ENCODE peak calls at places on chromosomes 11 and 22, in seven cellular contexts. F, A, Z, L, R, G and J are unnamed samples. For H3K36me3 and H3K4me1, the result is how much of the 10 kb centered on the place peaks cover.

GRCh38 chr11:104943561-104943960 is 24.8 kb downstream of the CASP4 start:
- DNase-seq in L (no peak), R (no peak), F (no peak), Z (no peak), G (no peak), A (no peak), J (no peak)

GRCh38 chr22:29308791-29309262 is 2.4 kb downstream of the GAS2L1 start:
- DNase-seq in A (no peak), R (no peak), F (peak), Z (peak), L (peak), G (no peak), J (no peak)

GRCh38 chr11:124793466-124794278 is 6.5 kb downstream of the MSANTD2 start:
- DNase-seq in L (peak), Z (peak), G (no peak), R (no peak), F (no peak), A (no peak), J (no peak)

GRCh38 chr22:36417281-36417686 is 29.5 kb upstream of the MYH9 start:
- DNase-seq in F (peak), R (peak), A (no peak), L (peak), Z (peak), G (no peak), J (no peak)

GRCh38 chr22:39219071-39220050 is 25.4 kb downstream of the PDGFB start:
- DNase-seq in L (no peak), Z (no peak), F (peak), G (no peak), R (no peak), A (no peak), J (no peak)

GRCh38 chr11:126416542-126417090 is 61.1 kb downstream of the ST3GAL4 start:
- DNase-seq in Z (peak), A (peak), L (peak), F (no peak), G (no peak), R (peak), J (peak)

GRCh38 chr11:67439321-67440228 is 2.1 kb upstream of the PTPRCAP start:
- DNase-seq in Z (no peak), G (no peak), A (no peak), L (no peak), R (peak), F (peak), J (peak)

GRCh38 chr22:42919199-42919598 is 62.1 kb upstream of the ARFGAP3 start:
- DNase-seq in A (no peak), F (no peak), G (no peak), R (no peak), L (no peak), Z (peak), J (no peak)

GRCh38 chr11:101053492-101053891 is 76.1 kb downstream of the PGR start:
- DNase-seq in A (no peak), Z (no peak), L (no peak), R (no peak), F (no peak), G (no peak), J (no peak)

GRCh38 chr22:50001388-50002231 is 11.0 kb downstream of the IL17REL start:
- DNase-seq in Z (no peak), R (no peak), G (peak), F (no peak), A (no peak), L (no peak), J (no peak)

GRCh38 chr11:106177311-106177710 is 99.8 kb downstream of the AASDHPPT start:
- DNase-seq in Z (no peak), R (no peak), A (no peak), G (no peak), F (no peak), L (no peak), J (no peak)

GRCh38 chr11:68882391-68882790 is 21.2 kb downstream of the MRPL21 start:
- DNase-seq in Z (no peak), R (no peak), A (no peak), L (no peak), F (no peak), G (no peak), J (no peak)

GRCh38 chr11:12731841-12732336 is 57.7 kb downstream of the TEAD1 start:
- DNase-seq in F (no peak), L (peak), Z (peak), R (no peak), G (no peak), A (no peak), J (no peak)

GRCh38 chr22:17237031-17237668 is 17.9 kb upstream of the ADA2 start:
- DNase-seq in L (no peak), Z (no peak), F (no peak), R (no peak), G (no peak), A (no peak), J (no peak)

GRCh38 chr11:126007263-126007662 is 55.4 kb downstream of the CDON start:
- DNase-seq in R (no peak), A (no peak), G (no peak), Z (peak), L (peak), F (no peak), J (no peak)

GRCh38 chr11:33723238-33723881 is 12.9 kb downstream of the CD59 start:
- DNase-seq in A (peak), G (no peak), Z (peak), L (peak), R (no peak), F (no peak), J (no peak)

GRCh38 chr11:8149726-8150125 is 19.1 kb downstream of the RIC3 start:
- DNase-seq in A (no peak), G (no peak), Z (no peak), R (no peak), L (no peak), F (no peak), J (no peak)

GRCh38 chr22:27413702-27414101 is 387.9 kb downstream of the MN1 start:
- DNase-seq in L (no peak), Z (no peak), R (no peak), A (no peak), G (no peak), F (no peak), J (no peak)

GRCh38 chr11:67576742-67577475 is 6.7 kb upstream of the GSTP1 start:
- DNase-seq in R (no peak), F (no peak), L (no peak), A (no peak), G (no peak), Z (no peak), J (no peak)

GRCh38 chr22:27879923-27880322 is 39.1 kb downstream of the PITPNB start:
- DNase-seq in R (no peak), A (no peak), L (peak), Z (peak), F (no peak), G (no peak), J (no peak)

GRCh38 chr11:61472282-61472681 is 36.3 kb upstream of the LRRC10B start:
- DNase-seq in A (peak), L (peak), G (no peak), Z (peak), R (no peak), F (no peak), J (peak)

GRCh38 chr22:49124588-49124987 is 703.1 kb downstream of the BRD1 start:
- DNase-seq in A (no peak), L (no peak), G (no peak), Z (no peak), F (no peak), R (no peak), J (no peak)

GRCh38 chr22:18044548-18045271 is 20.3 kb upstream of the MICAL3 start:
- DNase-seq in R (peak), Z (peak), G (no peak), F (no peak), L (peak), A (no peak), J (no peak)

GRCh38 chr22:49765951-49766350 is 61.7 kb downstream of the BRD1 start:
- DNase-seq in F (peak), A (no peak), G (no peak), Z (no peak), R (peak), L (no peak), J (no peak)

GRCh38 chr22:19898831-19899567 is 42.6 kb upstream of the COMT start:
- DNase-seq in Z (no peak), F (peak), L (no peak), G (no peak), A (no peak), R (no peak), J (no peak)

GRCh38 chr11:111097191-111097590 is 148.3 kb upstream of the POU2AF2 start:
- DNase-seq in F (no peak), G (no peak), L (peak), A (peak), Z (no peak), R (peak), J (no peak)

GRCh38 chr11:123505546-123506299 is 75.7 kb downstream of the GRAMD1B start:
- DNase-seq in F (no peak), A (no peak), G (no peak), Z (no peak), R (no peak), L (no peak), J (no peak)

GRCh38 chr11:75667831-75668507 is 869 bp downstream of the MAP6 start:
- DNase-seq in L (peak), G (no peak), F (no peak), A (no peak), R (peak), Z (peak), J (no peak)

GRCh38 chr22:32843300-32843699 is 41.8 kb downstream of the TIMP3 start:
- DNase-seq in F (no peak), R (no peak), G (no peak), A (no peak), L (no peak), Z (no peak), J (no peak)

GRCh38 chr11:7278314-7278917 is 26.7 kb downstream of the SYT9 start:
- DNase-seq in G (no peak), R (no peak), L (peak), Z (no peak), F (no peak), A (no peak), J (no peak)

GRCh38 chr22:50340157-50340879 is 2.8 kb upstream of the PPP6R2 start:
- DNase-seq in F (no peak), L (no peak), R (no peak), A (no peak), Z (peak), G (no peak), J (no peak)

GRCh38 chr11:70636659-70637058 is 238.3 kb downstream of the CTTN start:
- DNase-seq in R (no peak), A (no peak), Z (no peak), G (no peak), L (no peak), F (no peak), J (no peak)

GRCh38 chr11:94768602-94769511 is 701 bp downstream of the AMOTL1 start:
- DNase-seq in R (peak), Z (peak), F (no peak), A (no peak), L (peak), G (no peak), J (no peak)

GRCh38 chr11:32829680-32830412 is at the start of gene PRRG4:
- DNase-seq in L (peak), F (peak), Z (peak), G (no peak), A (peak), R (peak), J (peak)

GRCh38 chr22:35539910-35540599 is 576 bp upstream of the RASD2 start:
- DNase-seq in A (no peak), F (no peak), G (no peak), R (peak), Z (no peak), L (peak), J (peak)

GRCh38 chr11:112320668-112321067 is 60.0 kb upstream of the PLET1 start:
- DNase-seq in L (peak), F (peak), G (peak), R (peak), Z (peak), A (peak), J (peak)

GRCh38 chr11:100232006-100232405 is 455.1 kb upstream of the ARHGAP42 start:
- DNase-seq in F (no peak), A (no peak), L (no peak), R (no peak), Z (no peak), G (no peak), J (no peak)

GRCh38 chr11:73290536-73290935 is 17.5 kb upstream of the ARHGEF17 start:
- DNase-seq in F (no peak), G (no peak), R (no peak), L (no peak), Z (no peak), A (no peak), J (no peak)

GRCh38 chr11:13030857-13031256 is 21.7 kb downstream of the RASSF10 start:
- DNase-seq in Z (no peak), G (no peak), F (no peak), A (no peak), R (peak), L (no peak), J (no peak)

GRCh38 chr22:50325444-50326224 is 1.2 kb downstream of the DENND6B start:
- DNase-seq in R (no peak), L (no peak), G (no peak), F (no peak), Z (no peak), A (no peak), J (no peak)

DNA sequence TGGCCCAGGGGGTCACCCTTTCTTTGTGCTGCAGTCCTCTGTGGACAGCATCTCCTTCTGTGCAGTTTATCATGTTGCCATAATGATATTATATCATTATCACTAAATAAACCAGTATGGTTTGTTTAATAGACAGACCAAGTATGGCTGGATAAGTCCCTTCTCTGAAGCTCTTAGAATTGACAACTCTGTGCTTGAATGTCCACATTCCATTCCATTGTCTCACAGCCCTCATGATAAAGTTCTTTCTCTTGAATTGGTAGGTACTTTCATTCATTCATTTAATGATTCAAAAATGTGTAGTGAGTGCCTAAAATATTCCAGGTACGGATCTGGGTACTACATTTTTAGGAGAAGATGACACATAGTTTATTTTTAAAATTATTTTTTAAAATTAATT is 7.8 kb downstream of the RPS6KA4 start:
- DNase-seq in F (no peak), G (no peak), R (no peak), L (peak), A (no peak), Z (peak), J (no peak)
- H3K36me3 ChIP-seq in F (half or more), G (half or more), R (half or more), L (half or more), A (half or more), Z (under half), J (under half)

GRCh38 chr22:47275479-47276218 is 513.2 kb downstream of the TBC1D22A start:
- DNase-seq in F (no peak), L (no peak), Z (no peak), A (no peak), R (no peak), G (no peak), J (no peak)
- TF ChIP-seq CTCF in F (no peak), L (no peak), Z (no peak), A (peak), R (no peak), G (no peak), J (no peak)

GRCh38 chr11:118447423-118447822 is 11.1 kb downstream of the KMT2A start:
- DNase-seq in R (no peak), A (no peak), Z (no peak), L (no peak), F (no peak), G (no peak), J (no peak)
- H3K4me1 ChIP-seq in R (half or more), A (under half), Z (under half), L (under half), F (under half), G (half or more), J (under half)

GRCh38 chr22:31841029-31841827 is 87.4 kb downstream of the DEPDC5 start:
- DNase-seq in L (no peak), Z (no peak), A (no peak), R (no peak), F (no peak), G (no peak), J (no peak)
- H3K36me3 ChIP-seq in L (under half), Z (under half), A (half or more), R (half or more), F (under half), G (half or more), J (under half)

DNA sequence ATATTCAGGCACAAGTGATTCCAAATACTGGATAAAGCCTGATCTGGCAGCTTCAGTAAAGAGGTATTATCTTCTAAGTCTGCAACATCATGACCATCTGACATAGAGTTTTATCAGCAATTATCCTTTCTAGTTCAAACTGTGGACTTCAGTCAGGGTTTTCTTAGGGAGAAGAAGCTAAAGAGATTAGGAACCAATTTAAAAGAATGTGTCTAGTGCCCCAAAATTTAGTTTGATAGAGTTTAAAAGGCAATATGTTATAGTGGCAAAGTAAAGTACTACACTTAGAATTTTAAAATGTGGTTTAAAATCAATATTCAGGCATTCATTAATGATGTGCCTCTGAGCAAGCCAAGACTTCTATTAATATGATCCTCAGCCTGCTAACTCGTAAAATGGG is 5.4 kb downstream of the PAK1 start:
- DNase-seq in Z (no peak), L (no peak), R (no peak), F (no peak), A (no peak), G (no peak), J (no peak)
- TF ChIP-seq CTCF in Z (no peak), L (no peak), R (no peak), F (no peak), A (no peak), G (no peak), J (no peak)

GRCh38 chr11:122399375-122399774 is 256.1 kb upstream of the UBASH3B start:
- DNase-seq in L (no peak), F (no peak), R (no peak), G (no peak), Z (peak), A (no peak), J (no peak)
- H3K4me1 ChIP-seq in L (under half), F (under half), R (under half), G (under half), Z (under half), A (under half), J (under half)

GRCh38 chr11:20045098-20045688 is 115.1 kb downstream of the DBX1 start:
- DNase-seq in R (no peak), F (no peak), G (no peak), Z (no peak), A (no peak), L (no peak), J (no peak)

GRCh38 chr11:20042025-20042639 is 118.1 kb downstream of the DBX1 start:
- DNase-seq in A (no peak), L (peak), F (no peak), R (no peak), G (no peak), Z (peak), J (no peak)

GRCh38 chr11:20041499-20041898 is 118.8 kb downstream of the DBX1 start:
- DNase-seq in R (no peak), F (no peak), L (no peak), A (no peak), G (no peak), Z (no peak), J (no peak)

GRCh38 chr11:20042717-20043392 is 117.4 kb downstream of the DBX1 start:
- DNase-seq in R (no peak), F (no peak), Z (no peak), L (no peak), G (no peak), A (no peak), J (no peak)

DNA sequence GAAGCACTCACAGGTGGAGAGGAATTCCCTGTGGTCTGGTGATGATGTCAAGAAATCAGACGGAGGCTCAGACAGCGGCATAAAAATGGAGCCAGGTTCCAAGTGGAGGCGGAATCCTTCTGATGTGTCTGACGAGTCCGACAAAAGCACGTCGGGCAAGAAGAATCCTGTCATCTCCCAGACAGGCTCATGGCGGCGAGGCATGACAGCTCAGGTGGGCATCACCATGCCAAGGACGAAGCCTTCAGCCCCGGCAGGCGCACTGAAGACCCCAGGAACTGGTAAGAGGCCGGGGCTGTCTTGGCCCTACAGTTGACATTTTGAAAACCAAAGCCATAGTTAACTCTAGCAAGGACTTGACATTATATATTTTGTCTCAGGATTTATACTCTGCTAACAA is 116.3 kb downstream of the DBX1 start:
- DNase-seq in A (no peak), F (no peak), L (no peak), R (no peak), G (no peak), Z (no peak), J (no peak)
- H3K36me3 ChIP-seq in A (under half), F (half or more), L (under half), R (half or more), G (under half), Z (under half), J (under half)

DNA sequence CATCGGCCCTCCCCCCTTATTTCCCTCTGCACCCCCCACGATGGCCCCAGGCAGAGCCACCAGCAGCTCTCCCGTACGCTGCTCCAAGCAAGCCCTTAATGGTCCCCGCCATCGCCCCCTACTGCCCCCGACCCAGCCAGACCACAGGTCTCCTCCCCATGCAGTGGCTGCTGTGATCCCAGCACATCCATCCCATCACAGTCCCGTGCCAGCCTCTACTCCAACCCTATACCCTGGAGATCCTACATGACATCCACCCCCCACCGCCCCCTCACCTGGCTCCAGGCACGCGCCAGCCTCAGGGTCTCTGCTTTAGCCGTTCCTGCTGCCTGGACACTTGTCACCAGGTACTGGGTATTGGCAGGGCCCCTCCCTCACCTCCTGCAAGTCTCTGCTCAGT is 85.8 kb upstream of the RTL6 start:
- DNase-seq in A (no peak), F (peak), G (peak), Z (no peak), R (no peak), L (no peak), J (no peak)
- TF ChIP-seq CTCF in A (no peak), F (no peak), G (no peak), Z (no peak), R (no peak), L (no peak), J (no peak)

GRCh38 chr11:19578871-19579270 is 133.8 kb upstream of the NAV2 start:
- DNase-seq in F (no peak), G (no peak), L (no peak), Z (no peak), R (no peak), A (no peak), J (no peak)
- H3K4me1 ChIP-seq in F (under half), G (under half), L (under half), Z (under half), R (under half), A (under half), J (under half)

DNA sequence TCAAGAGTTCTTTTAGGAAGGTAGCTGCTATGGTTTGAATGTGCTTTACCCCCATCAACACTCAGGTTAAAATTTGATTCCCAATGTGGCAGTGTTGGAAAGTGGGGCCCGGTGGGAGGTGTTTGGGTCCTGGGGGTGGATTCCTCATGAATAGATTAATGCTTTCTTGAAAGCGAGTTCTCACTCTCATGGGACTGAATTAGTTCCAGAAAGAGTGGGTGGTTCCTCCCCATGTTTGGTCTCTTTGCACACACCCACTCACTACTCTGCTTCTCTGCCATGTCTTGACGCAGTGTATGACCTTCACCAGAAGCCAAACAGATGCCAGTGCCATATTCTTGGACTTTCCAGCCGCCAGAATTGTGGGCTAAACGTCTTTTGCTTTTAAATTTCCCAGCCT is 394.4 kb downstream of the OPCML start:
- DNase-seq in F (no peak), A (no peak), R (no peak), G (no peak), L (no peak), Z (no peak), J (no peak)
- H3K36me3 ChIP-seq in F (under half), A (under half), R (under half), G (under half), L (under half), Z (under half), J (under half)